ENCODE peak calls at places on chromosomes 1 and 21, in ten cellular contexts. M, S, N, X, C, L, K, V, G and A are unnamed samples. For H3K27me3, the result is how much of the 10 kb centered on the place peaks cover.

GRCh38 chr1:232037774-232038388 is 411.3 kb downstream of the DISC1 start:
- DNase-seq in V (no peak), L (no peak), C (no peak), M (no peak), K (no peak), X (no peak), S (no peak), N (no peak), G (no peak), A (no peak)

GRCh38 chr1:30111431-30111830 is 612.0 kb downstream of the MATN1 start:
- DNase-seq in G (peak), V (no peak), C (peak), N (peak), S (peak), X (peak), K (peak), M (no peak), L (no peak), A (peak)

GRCh38 chr1:94143173-94143808 is 22.3 kb upstream of the ABCA4 start:
- DNase-seq in G (no peak), N (no peak), S (no peak), C (no peak), M (no peak), V (no peak), X (no peak), L (no peak), K (no peak), A (no peak)

GRCh38 chr1:41898191-41898713 is 20.5 kb downstream of the HIVEP3 start:
- DNase-seq in S (peak), X (no peak), V (no peak), L (no peak), N (no peak), C (peak), M (no peak), K (no peak), G (peak), A (no peak)

GRCh38 chr1:7278827-7279752 is 492.0 kb upstream of the VAMP3 start:
- DNase-seq in V (no peak), M (no peak), X (no peak), K (no peak), L (no peak), G (no peak), S (no peak), N (no peak), C (no peak), A (no peak)

GRCh38 chr1:168585191-168585590 is 8.8 kb downstream of the XCL1 start:
- DNase-seq in L (no peak), G (no peak), C (peak), N (no peak), K (no peak), S (peak), V (no peak), M (no peak), X (no peak), A (no peak)

GRCh38 chr1:11592752-11593151 is 61.5 kb downstream of the FBXO2 start:
- DNase-seq in M (no peak), N (no peak), G (no peak), L (no peak), S (no peak), C (no peak), X (no peak), V (no peak), K (no peak), A (no peak)

GRCh38 chr1:112828716-112829115 is 113.6 kb upstream of the PPM1J start:
- DNase-seq in G (no peak), V (peak), X (no peak), N (no peak), K (no peak), M (no peak), C (no peak), L (no peak), S (no peak), A (no peak)

GRCh38 chr1:209900734-209901133 is 37.3 kb upstream of the SYT14 start:
- DNase-seq in K (no peak), G (no peak), S (peak), M (no peak), N (no peak), V (peak), L (no peak), X (no peak), C (peak), A (no peak)

GRCh38 chr1:95888877-95889799 is 655.1 kb downstream of the RWDD3 start:
- DNase-seq in L (no peak), X (no peak), C (no peak), S (no peak), N (no peak), M (no peak), V (no peak), K (peak), G (peak), A (no peak)

GRCh38 chr1:16927256-16927655 is 5.5 kb downstream of the CROCC start:
- DNase-seq in S (no peak), X (no peak), V (no peak), G (no peak), M (no peak), C (no peak), N (no peak), L (peak), K (no peak), A (peak)

GRCh38 chr1:43822040-43822439 is 111.6 kb upstream of the ARTN start:
- DNase-seq in L (no peak), X (no peak), G (no peak), N (no peak), K (no peak), S (peak), C (peak), V (peak), M (no peak), A (no peak)

GRCh38 chr1:224377676-224378006 is 21.0 kb downstream of the CNIH4 start:
- DNase-seq in X (peak), N (no peak), L (no peak), V (peak), C (peak), M (no peak), K (no peak), S (peak), G (peak), A (no peak)

GRCh38 chr1:40303051-40303771 is 13.9 kb downstream of the COL9A2 start:
- DNase-seq in M (no peak), G (no peak), V (no peak), N (no peak), K (no peak), L (no peak), C (no peak), X (no peak), S (no peak), A (no peak)

GRCh38 chr1:43143441-43143888 is 28.6 kb downstream of the EBNA1BP2 start:
- DNase-seq in G (no peak), S (peak), N (no peak), L (no peak), K (peak), M (no peak), C (no peak), X (no peak), V (no peak), A (no peak)

GRCh38 chr1:161069201-161069685 is 448 bp downstream of the ARHGAP30 start:
- DNase-seq in C (no peak), K (no peak), S (no peak), V (no peak), L (no peak), M (no peak), N (no peak), G (no peak), X (no peak), A (no peak)

GRCh38 chr1:48092401-48092800 is 95.2 kb upstream of the TRABD2B start:
- DNase-seq in S (no peak), K (no peak), N (no peak), C (no peak), M (no peak), V (no peak), G (no peak), X (no peak), L (no peak), A (no peak)

GRCh38 chr1:244414543-244414942 is 37.2 kb downstream of the ADSS2 start:
- DNase-seq in K (peak), N (no peak), L (no peak), M (no peak), X (no peak), V (peak), S (peak), G (no peak), C (peak), A (peak)

GRCh38 chr1:202349263-202349928 is 897 bp downstream of the PPP1R12B start:
- DNase-seq in G (peak), S (peak), X (peak), L (no peak), K (no peak), M (no peak), N (no peak), C (peak), V (peak), A (no peak)

GRCh38 chr1:244381887-244382565 is 69.7 kb downstream of the ADSS2 start:
- DNase-seq in N (no peak), K (no peak), G (no peak), C (peak), L (no peak), S (peak), V (no peak), M (no peak), X (no peak), A (no peak)

GRCh38 chr1:67611841-67612240 is 73.2 kb upstream of the GADD45A start:
- DNase-seq in K (no peak), L (no peak), M (no peak), S (no peak), N (no peak), V (peak), C (no peak), X (no peak), G (no peak), A (no peak)

GRCh38 chr1:38197566-38197965 is 151.0 kb upstream of the POU3F1 start:
- DNase-seq in K (no peak), X (no peak), N (no peak), L (no peak), S (no peak), V (no peak), C (no peak), M (no peak), G (no peak), A (no peak)

GRCh38 chr1:230031131-230031530 is 35.9 kb upstream of the GALNT2 start:
- DNase-seq in V (peak), K (no peak), G (no peak), S (peak), X (peak), N (no peak), M (no peak), L (no peak), C (peak), A (no peak)

GRCh38 chr1:11944358-11944981 is 10.0 kb downstream of the PLOD1 start:
- DNase-seq in S (no peak), C (no peak), K (peak), N (no peak), G (no peak), L (no peak), V (no peak), X (no peak), M (no peak), A (no peak)

GRCh38 chr1:21783679-21784603 is 992 bp upstream of the USP48 start:
- DNase-seq in N (no peak), C (peak), S (peak), L (no peak), V (peak), M (no peak), G (no peak), K (peak), X (peak), A (no peak)

GRCh38 chr1:177032434-177032833 is 132.1 kb downstream of the ASTN1 start:
- DNase-seq in C (no peak), L (no peak), V (no peak), S (no peak), G (no peak), N (no peak), K (no peak), M (no peak), X (no peak), A (no peak)

GRCh38 chr1:186605762-186606350 is 74.4 kb downstream of the PTGS2 start:
- DNase-seq in M (no peak), L (no peak), G (peak), V (no peak), C (peak), X (peak), S (peak), K (peak), N (no peak), A (no peak)

GRCh38 chr1:9100471-9101043 is 28.3 kb downstream of the GPR157 start:
- DNase-seq in X (no peak), L (no peak), G (no peak), S (peak), C (peak), K (no peak), V (no peak), N (no peak), M (no peak), A (no peak)

GRCh38 chr1:5951846-5952410 is 40.3 kb downstream of the NPHP4 start:
- DNase-seq in G (no peak), X (no peak), V (no peak), K (no peak), N (peak), L (no peak), C (no peak), S (no peak), M (no peak), A (no peak)

GRCh38 chr1:203200916-203201315 is 14.4 kb upstream of the CHI3L1 start:
- DNase-seq in X (peak), G (no peak), C (no peak), L (no peak), V (no peak), N (no peak), M (no peak), K (no peak), S (no peak), A (no peak)

GRCh38 chr1:21607549-21608529 is 61.3 kb downstream of the RAP1GAP start:
- DNase-seq in S (peak), X (peak), K (peak), N (peak), V (peak), C (peak), L (peak), M (no peak), G (peak), A (peak)

GRCh38 chr1:116934586-116935207 is 25.0 kb downstream of the PTGFRN start:
- DNase-seq in M (no peak), V (no peak), N (no peak), K (no peak), C (no peak), G (no peak), X (no peak), L (no peak), S (no peak), A (no peak)

GRCh38 chr1:215567491-215568286 is 585 bp downstream of the KCTD3 start:
- DNase-seq in V (peak), K (peak), X (peak), S (peak), L (peak), M (no peak), N (peak), G (peak), C (peak), A (peak)

GRCh38 chr1:8083739-8084484 is 57.8 kb upstream of the ERRFI1 start:
- DNase-seq in C (peak), S (peak), V (no peak), N (no peak), G (no peak), K (peak), M (no peak), L (no peak), X (no peak), A (no peak)

GRCh38 chr1:179926494-179927205 is 28.0 kb upstream of the CEP350 start:
- DNase-seq in V (peak), L (no peak), K (no peak), N (no peak), M (no peak), X (no peak), G (no peak), C (peak), S (peak), A (no peak)

GRCh38 chr1:106319611-106320010 is 736.9 kb upstream of the PRMT6 start:
- DNase-seq in N (no peak), G (no peak), X (no peak), M (no peak), L (no peak), C (no peak), K (no peak), V (no peak), S (no peak), A (no peak)

GRCh38 chr21:15627823-15628222 is 102.0 kb upstream of the USP25 start:
- DNase-seq in V (no peak), K (no peak), L (no peak), C (no peak), M (no peak), N (no peak), S (no peak), G (no peak), X (no peak), A (no peak)

GRCh38 chr1:111801071-111801850 is 45.6 kb downstream of the DDX20 start:
- DNase-seq in V (no peak), L (no peak), M (no peak), N (no peak), K (peak), G (no peak), X (no peak), C (no peak), S (no peak), A (no peak)

GRCh38 chr1:45550401-45551305 is at the start of gene AKR1A1:
- DNase-seq in C (peak), S (peak), N (peak), V (peak), X (peak), L (peak), M (peak), G (peak), K (peak), A (peak)

GRCh38 chr1:45551684-45552083 is 1.1 kb downstream of the AKR1A1 start:
- DNase-seq in M (no peak), C (no peak), G (no peak), S (no peak), K (no peak), X (no peak), L (no peak), V (no peak), N (no peak), A (no peak)

GRCh38 chr1:45554198-45554597 is 3.6 kb downstream of the AKR1A1 start:
- DNase-seq in L (no peak), S (no peak), N (peak), V (no peak), G (no peak), X (no peak), K (no peak), M (no peak), C (no peak), A (no peak)

GRCh38 chr1:45557422-45557944 is 6.9 kb downstream of the AKR1A1 start:
- DNase-seq in X (no peak), L (no peak), S (no peak), K (no peak), C (no peak), N (no peak), V (peak), G (no peak), M (no peak), A (no peak)

DNA sequence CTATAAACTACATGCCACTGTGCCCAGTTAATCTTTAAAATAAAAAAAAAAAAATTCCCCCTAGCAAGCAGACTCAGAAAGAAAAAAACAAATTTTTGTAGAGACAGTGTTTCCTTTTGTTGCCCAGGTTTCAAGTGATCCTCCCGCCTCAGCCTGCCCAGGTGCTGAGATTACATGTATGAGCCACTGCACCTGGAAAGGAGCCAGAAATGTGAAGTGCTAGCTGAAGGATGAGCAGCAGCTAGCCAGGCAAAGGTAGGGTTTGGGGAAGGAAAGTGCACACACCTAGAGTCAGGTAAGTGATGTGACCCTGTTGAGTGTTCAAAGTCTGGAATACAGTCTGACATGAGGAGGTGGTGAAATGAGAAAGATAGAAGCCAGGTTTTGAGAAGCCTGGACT is 1.7 kb downstream of the AKR1A1 start:
- DNase-seq in N (peak), X (no peak), V (no peak), G (peak), M (no peak), S (no peak), K (no peak), C (peak), L (no peak), A (no peak)
- H3K4me3 ChIP-seq in N (no peak), X (peak), V (peak), G (no peak), M (peak), S (peak), K (peak), C (peak), L (peak), A (peak)

DNA sequence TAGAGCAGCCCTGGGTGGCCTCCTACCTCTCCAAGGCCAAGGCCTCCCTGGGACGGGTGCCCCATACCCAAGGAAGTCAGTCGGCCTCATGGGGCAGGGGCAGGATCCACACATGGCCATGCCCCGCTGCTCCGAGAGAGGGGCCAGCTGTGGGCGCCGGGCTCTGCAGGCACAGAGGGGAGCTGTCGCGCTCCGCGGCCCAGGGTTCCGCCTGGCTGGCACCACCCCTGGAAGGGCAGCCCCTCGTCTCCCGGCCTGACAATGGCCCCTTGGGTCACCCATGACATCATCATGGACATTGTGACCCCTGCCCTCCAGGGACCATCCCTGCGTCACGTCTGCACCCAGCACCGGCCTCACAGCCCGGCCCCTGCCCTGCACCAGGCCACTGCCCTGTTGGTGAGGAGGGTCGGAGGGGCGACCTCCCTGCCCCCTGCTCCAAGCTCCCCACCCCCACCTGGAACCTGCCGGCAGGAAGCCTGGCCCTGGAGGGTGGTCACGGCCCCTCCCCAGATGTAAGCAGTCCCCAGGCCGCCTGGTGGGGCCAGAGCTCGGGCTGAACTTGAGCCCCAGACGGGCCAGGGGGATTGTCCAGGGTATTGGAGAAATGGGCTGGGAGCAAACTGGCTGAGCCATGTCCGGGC is 5.8 kb downstream of the TTLL10 start:
- DNase-seq in S (no peak), X (no peak), N (no peak), C (no peak), K (peak), G (no peak), M (no peak), V (no peak), L (peak), A (no peak)
- H3K27me3 ChIP-seq in S (under half), X (under half), N (under half), C (under half), K (under half), G (half or more), M (under half), V (under half), L (under half), A (under half)

DNA sequence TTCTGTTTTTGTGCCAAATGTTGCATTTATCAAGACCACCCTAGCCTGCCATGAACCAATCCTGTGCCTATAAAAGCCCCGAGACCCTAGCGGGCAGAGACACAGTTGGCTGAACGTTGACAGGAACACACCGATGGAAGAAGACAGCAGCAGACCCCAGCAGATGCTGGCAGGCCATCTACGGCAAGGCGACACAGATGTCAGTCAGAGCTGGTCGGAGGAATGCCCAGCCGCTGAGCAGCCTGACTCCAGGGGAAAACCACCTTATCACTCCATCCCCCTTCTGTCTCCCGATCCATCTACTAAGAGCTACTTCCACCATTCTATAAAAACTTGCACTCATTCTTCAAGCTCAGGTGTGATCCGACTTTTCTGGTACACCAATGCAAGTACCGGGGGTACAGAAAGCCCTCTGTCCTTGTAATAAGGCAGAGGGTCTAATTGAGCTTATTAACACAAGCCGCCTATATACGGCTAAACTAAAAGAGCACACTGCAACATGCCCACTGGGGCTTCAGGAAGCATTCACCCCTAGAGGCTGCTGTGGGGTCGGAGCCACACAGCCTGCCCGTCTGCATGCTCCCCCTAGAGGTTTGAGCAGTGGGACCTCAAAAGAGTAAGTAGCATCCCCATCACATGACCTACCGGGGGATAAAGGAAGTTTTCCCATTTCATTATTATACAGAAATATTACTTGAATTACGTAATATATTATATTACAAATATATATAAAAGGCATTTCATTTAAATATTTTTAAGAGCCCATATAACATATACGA is 1156.3 kb upstream of the B3GALT2 start:
- DNase-seq in G (no peak), N (no peak), L (no peak), M (no peak), V (no peak), X (no peak), K (peak), S (no peak), C (no peak), A (peak)
- H3K4me3 ChIP-seq in G (no peak), N (no peak), L (no peak), M (no peak), V (no peak), X (no peak), K (no peak), S (no peak), C (no peak), A (no peak)

GRCh38 chr1:3230553-3230952 is 161.6 kb downstream of the PRDM16 start:
- DNase-seq in N (no peak), L (no peak), K (no peak), C (no peak), V (no peak), S (no peak), X (no peak), M (no peak), G (no peak), A (no peak)
- H3K27me3 ChIP-seq in N (under half), L (under half), K (under half), C (under half), V (half or more), S (under half), X (under half), M (under half), G (half or more), A (half or more)